ENCODE peak calls at places on chromosomes 5 and 9, in ten cellular contexts. D is astrocyte of the spinal cord; S is colonic mucosa; R is PC-3; C is lower leg skin; A is foreskin fibroblast; L is fibroblast of villous mesenchyme; F is osteocyte; G is CD4-positive, alpha-beta T cell; B is fibroblast of lung. M is an unnamed sample.
A peak's percentile ranks its signal among the peaks of the same experiment; 100 is the strongest.

GRCh38 chr9:80231847-80232246 is 660.1 kb downstream of the TLE4 start:
- DNase-seq in D (no peak), S (no peak), R (no peak), C (no peak), A (no peak), L (no peak), F (no peak), G (no peak), B (no peak), M (no peak)

GRCh38 chr9:2639786-2640185 is 18.2 kb downstream of the VLDLR start:
- DNase-seq in D (no peak), S (no peak), R (no peak), C (no peak), A (no peak), L (no peak), F (no peak), G (no peak), B (no peak), M (no peak)

GRCh38 chr9:135857371-135857786 is 50.0 kb downstream of the CAMSAP1 start:
- DNase-seq in D (peak; percentile 51), S (no peak), R (peak; percentile 75), C (no peak), A (peak; percentile 30), L (peak; percentile 22), F (no peak), G (no peak), B (peak; percentile 55), M (no peak)

GRCh38 chr5:5421149-5421960 is 1.1 kb upstream of the ICE1 start:
- DNase-seq in D (peak; percentile 7), S (peak; percentile 38), R (no peak), C (no peak), A (no peak), L (peak; percentile 19), F (no peak), G (no peak), B (no peak), M (peak; percentile 29)

GRCh38 chr5:56494300-56494704 is 261.2 kb upstream of the ANKRD55 start:
- DNase-seq in D (no peak), S (no peak), R (no peak), C (no peak), A (no peak), L (peak; percentile 61), F (no peak), G (no peak), B (peak; percentile 65), M (no peak)

GRCh38 chr5:68450245-68450852 is 234.8 kb downstream of the PIK3R1 start:
- DNase-seq in D (peak; percentile 29), S (no peak), R (peak; percentile 72), C (no peak), A (no peak), L (peak; percentile 80), F (no peak), G (no peak), B (peak; percentile 72), M (no peak)

GRCh38 chr9:133928248-133928764 is 63.8 kb downstream of the VAV2 start:
- DNase-seq in D (no peak), S (no peak), R (no peak), C (no peak), A (no peak), L (no peak), F (no peak), G (no peak), B (no peak), M (no peak)

GRCh38 chr9:117092582-117092981 is 322.3 kb downstream of the ASTN2 start:
- DNase-seq in D (peak; percentile 9), S (no peak), R (no peak), C (no peak), A (no peak), L (no peak), F (no peak), G (no peak), B (no peak), M (no peak)

GRCh38 chr9:70488793-70489105 is 74.3 kb upstream of the KLF9 start:
- DNase-seq in D (no peak), S (no peak), R (no peak), C (peak; percentile 67), A (no peak), L (peak; percentile 72), F (no peak), G (no peak), B (no peak), M (no peak)

GRCh38 chr9:70494221-70494620 is 79.8 kb upstream of the KLF9 start:
- DNase-seq in D (no peak), S (no peak), R (no peak), C (no peak), A (no peak), L (no peak), F (no peak), G (no peak), B (no peak), M (no peak)

GRCh38 chr9:70493046-70493445 is 78.6 kb upstream of the KLF9 start:
- DNase-seq in D (peak; percentile 43), S (no peak), R (no peak), C (no peak), A (no peak), L (no peak), F (no peak), G (no peak), B (no peak), M (no peak)

GRCh38 chr9:70490478-70490877 is 76.0 kb upstream of the KLF9 start:
- DNase-seq in D (no peak), S (no peak), R (no peak), C (no peak), A (no peak), L (no peak), F (no peak), G (no peak), B (no peak), M (no peak)

DNA sequence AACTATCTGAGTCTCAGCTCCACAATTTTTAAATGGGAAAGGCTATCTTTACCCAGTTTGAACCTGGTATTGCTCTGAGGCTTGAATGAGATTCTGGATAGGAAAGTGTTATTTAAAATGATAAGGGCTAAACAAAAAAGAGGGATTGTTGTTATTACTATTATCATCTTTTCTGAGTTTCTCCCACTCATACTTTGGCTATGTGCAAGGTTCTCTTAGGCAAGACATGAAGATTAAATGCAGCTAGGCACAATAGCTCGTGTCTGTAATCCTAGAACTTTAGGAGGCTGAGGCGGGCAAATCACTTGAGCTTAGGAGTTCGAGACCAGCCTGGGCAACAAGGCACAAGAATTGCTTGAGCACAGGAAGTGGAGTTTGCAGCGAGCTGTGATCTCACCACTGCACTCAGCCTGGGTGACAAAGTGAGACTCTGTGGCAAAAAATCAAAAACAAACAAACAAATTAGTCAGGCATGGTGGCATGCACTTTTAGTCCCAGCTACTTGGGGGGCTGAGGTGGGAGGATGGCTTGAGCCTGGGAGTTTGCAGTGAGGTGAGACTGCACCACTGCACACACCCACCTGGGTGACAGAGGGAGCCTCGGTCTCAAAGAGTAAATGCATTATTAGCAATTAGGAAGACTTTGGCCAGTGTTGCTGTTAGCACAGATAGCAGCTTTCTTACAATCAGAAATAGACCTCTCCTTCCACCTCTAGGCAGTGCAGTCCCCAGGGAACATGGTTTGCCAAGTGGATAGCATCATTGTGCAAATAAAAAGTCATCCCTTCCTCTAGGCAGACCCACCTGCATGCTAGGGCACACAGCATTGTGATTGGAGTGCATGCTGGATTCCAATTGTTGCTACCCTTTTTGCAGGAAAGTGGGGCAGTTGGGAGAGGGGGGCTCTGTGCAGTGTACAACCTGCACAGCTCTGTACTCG is 77.6 kb upstream of the KLF9 start:
- DNase-seq in D (no peak), S (no peak), R (peak; percentile 25), C (no peak), A (no peak), L (no peak), F (no peak), G (no peak), B (no peak), M (no peak)
- TF ChIP-seq CTCF in D (no peak), S (no peak), R (no peak), C (no peak), A (no peak), L (no peak), F (no peak), G (no peak), B (no peak), M (no peak)

GRCh38 chr9:132669636-132670358 is at the start of gene DDX31:
- DNase-seq in D (peak; percentile 83), S (peak; percentile 83), R (peak; percentile 65), C (peak; percentile 64), A (peak; percentile 82), L (peak; percentile 82), F (peak; percentile 94), G (peak; percentile 77), B (peak; percentile 81), M (no peak)
- TF ChIP-seq CTCF in D (no peak), S (no peak), R (no peak), C (no peak), A (no peak), L (peak; percentile 3), F (no peak), G (no peak), B (no peak), M (no peak)

GRCh38 chr5:172687983-172688734 is 47.1 kb downstream of the NEURL1B start:
- DNase-seq in D (no peak), S (peak; percentile 76), R (no peak), C (no peak), A (no peak), L (no peak), F (no peak), G (no peak), B (no peak), M (no peak)

GRCh38 chr5:172685036-172685435 is 44.0 kb downstream of the NEURL1B start:
- DNase-seq in D (no peak), S (no peak), R (no peak), C (no peak), A (no peak), L (no peak), F (no peak), G (no peak), B (no peak), M (no peak)

GRCh38 chr5:172688735-172689572 is 47.9 kb downstream of the NEURL1B start:
- DNase-seq in D (no peak), S (peak; percentile 69), R (peak; percentile 63), C (no peak), A (no peak), L (no peak), F (no peak), G (no peak), B (no peak), M (no peak)

GRCh38 chr5:172686111-172686510 is 45.0 kb downstream of the NEURL1B start:
- DNase-seq in D (no peak), S (no peak), R (peak; percentile 48), C (no peak), A (no peak), L (no peak), F (no peak), G (no peak), B (no peak), M (no peak)

DNA sequence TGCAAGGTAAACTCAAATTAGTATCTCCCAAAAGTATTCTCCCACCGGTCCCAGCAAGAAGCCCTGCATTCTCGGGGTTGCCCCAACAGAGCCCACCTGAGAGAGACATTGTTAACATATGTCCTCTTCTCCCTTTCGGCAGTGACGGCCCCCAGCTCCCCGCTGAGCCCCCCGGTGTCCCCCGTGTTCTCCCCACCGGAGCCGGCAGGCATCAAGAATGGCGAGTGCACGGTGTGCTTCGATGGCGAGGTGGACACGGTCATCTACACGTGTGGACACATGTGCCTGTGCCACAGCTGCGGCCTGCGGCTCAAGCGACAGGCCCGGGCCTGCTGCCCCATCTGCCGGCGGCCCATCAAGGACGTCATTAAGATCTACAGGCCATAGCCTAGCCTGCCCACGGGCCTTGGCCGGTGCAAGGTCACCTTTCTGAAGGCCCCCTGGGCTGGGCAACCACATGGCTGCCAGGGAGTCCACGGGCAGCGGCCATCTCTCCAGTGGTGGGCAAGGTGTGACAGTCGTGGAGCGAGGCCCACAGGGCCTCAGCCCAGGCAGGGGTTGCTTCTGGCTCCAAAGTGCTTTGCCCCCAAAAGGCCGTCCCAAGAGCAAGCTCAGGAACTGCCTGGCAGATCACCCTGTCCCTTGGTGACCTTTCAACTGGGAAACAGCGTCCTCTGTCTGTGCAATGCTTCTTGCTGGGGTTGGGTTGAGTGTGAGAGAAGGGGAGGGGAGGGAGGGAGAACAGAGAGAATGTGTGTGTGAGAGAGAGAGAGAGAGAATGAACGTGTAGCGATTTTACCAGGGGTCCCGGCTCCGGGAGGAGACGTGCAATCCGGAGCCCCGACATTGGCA is 45.7 kb downstream of the NEURL1B start:
- DNase-seq in D (no peak), S (no peak), R (no peak), C (no peak), A (no peak), L (no peak), F (no peak), G (no peak), B (no peak), M (no peak)
- TF ChIP-seq CTCF in D (no peak), S (no peak), R (no peak), C (no peak), A (no peak), L (no peak), F (no peak), G (no peak), B (no peak), M (no peak)

DNA sequence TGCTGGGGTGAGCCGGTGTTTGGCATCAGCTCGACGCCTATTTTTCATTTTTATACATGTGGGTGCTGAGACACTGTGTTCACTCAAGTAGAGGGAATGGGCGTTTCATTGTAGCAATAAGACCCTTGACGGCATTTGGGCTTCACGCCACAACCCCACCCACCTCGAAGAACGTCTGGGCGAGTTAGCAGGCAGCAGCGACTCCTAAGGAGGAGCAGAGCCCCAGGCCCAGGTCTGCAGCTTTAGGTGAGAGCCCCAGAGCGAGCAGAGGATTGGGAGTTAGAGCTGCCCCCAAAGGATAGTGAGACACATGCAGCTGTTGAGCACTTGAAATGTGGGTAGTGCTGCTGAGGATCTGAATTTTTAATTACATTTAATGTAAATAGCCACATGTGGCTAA is 1.6 kb upstream of the ZFP62 start:
- DNase-seq in D (no peak), S (no peak), R (no peak), C (no peak), A (no peak), L (no peak), F (no peak), G (no peak), B (no peak), M (no peak)
- TF ChIP-seq CTCF in D (no peak), S (no peak), R (no peak), C (no peak), A (no peak), L (no peak), F (no peak), G (no peak), B (no peak), M (no peak)

M was measured in GM12864.